ENCODE peak calls at places on chromosomes 2 and 18, in five cellular contexts. One of them, this sample, is unnamed.

GRCh38 chr2:168397629-168398028 is 58.4 kb upstream of the CERS6 start:
- DNase-seq in thyroid gland: no peak
- DNase-seq in body of pancreas: no peak
- DNase-seq in prostate gland: no peak
- DNase-seq in stomach: no peak
- DNase-seq in this sample: no peak

GRCh38 chr2:47016172-47016913 is 100.7 kb upstream of the MCFD2 start:
- DNase-seq in prostate gland: peak; percentile 46
- DNase-seq in body of pancreas: no peak
- DNase-seq in thyroid gland: peak; percentile 79
- DNase-seq in stomach: no peak
- DNase-seq in this sample: no peak

GRCh38 chr18:45829896-45830295 is 4.4 kb downstream of the SIGLEC15 start:
- DNase-seq in thyroid gland: no peak
- DNase-seq in prostate gland: no peak
- DNase-seq in stomach: no peak
- DNase-seq in body of pancreas: no peak
- DNase-seq in this sample: no peak

GRCh38 chr2:225668606-225669266 is 269.2 kb downstream of the NYAP2 start:
- DNase-seq in stomach: no peak
- DNase-seq in body of pancreas: no peak
- DNase-seq in thyroid gland: no peak
- DNase-seq in prostate gland: peak; percentile 35
- DNase-seq in this sample: no peak

GRCh38 chr2:226956659-226957058 is 120.8 kb downstream of the RHBDD1 start:
- DNase-seq in prostate gland: no peak
- DNase-seq in stomach: no peak
- DNase-seq in thyroid gland: no peak
- DNase-seq in body of pancreas: no peak
- DNase-seq in this sample: no peak

GRCh38 chr18:2881490-2882195 is 34.8 kb downstream of the EMILIN2 start:
- DNase-seq in thyroid gland: peak; percentile 98
- DNase-seq in body of pancreas: no peak
- DNase-seq in stomach: no peak
- DNase-seq in prostate gland: no peak
- DNase-seq in this sample: peak; percentile 91

GRCh38 chr18:23949863-23950262 is 64.7 kb upstream of the TTC39C start:
- DNase-seq in stomach: no peak
- DNase-seq in body of pancreas: no peak
- DNase-seq in prostate gland: no peak
- DNase-seq in thyroid gland: no peak
- DNase-seq in this sample: no peak

GRCh38 chr2:240213226-240213475 is 72.7 kb upstream of the OTOS start:
- DNase-seq in prostate gland: no peak
- DNase-seq in body of pancreas: peak; percentile 3
- DNase-seq in stomach: no peak
- DNase-seq in thyroid gland: peak; percentile 74
- DNase-seq in this sample: no peak

GRCh38 chr18:58943896-58944295 is 79.2 kb downstream of the ZNF532 start:
- DNase-seq in prostate gland: no peak
- DNase-seq in thyroid gland: no peak
- DNase-seq in body of pancreas: no peak
- DNase-seq in stomach: no peak
- DNase-seq in this sample: no peak

GRCh38 chr2:207091175-207091574 is 74.6 kb downstream of the KLF7 start:
- DNase-seq in thyroid gland: no peak
- DNase-seq in stomach: peak; percentile 34
- DNase-seq in prostate gland: no peak
- DNase-seq in body of pancreas: no peak
- DNase-seq in this sample: no peak

GRCh38 chr18:46213295-46213694 is 109.1 kb downstream of the HAUS1 start:
- DNase-seq in thyroid gland: no peak
- DNase-seq in prostate gland: no peak
- DNase-seq in body of pancreas: no peak
- DNase-seq in stomach: no peak
- DNase-seq in this sample: no peak

GRCh38 chr2:223734346-223734745 is 103.0 kb downstream of the AP1S3 start:
- DNase-seq in stomach: no peak
- DNase-seq in prostate gland: no peak
- DNase-seq in thyroid gland: no peak
- DNase-seq in body of pancreas: no peak
- DNase-seq in this sample: no peak

GRCh38 chr2:159089543-159089942 is 121.1 kb downstream of the TANC1 start:
- DNase-seq in stomach: no peak
- DNase-seq in thyroid gland: no peak
- DNase-seq in prostate gland: no peak
- DNase-seq in body of pancreas: no peak
- DNase-seq in this sample: no peak

GRCh38 chr2:145715601-145716000 is 1195.7 kb upstream of the ZEB2 start:
- DNase-seq in prostate gland: no peak
- DNase-seq in stomach: no peak
- DNase-seq in thyroid gland: no peak
- DNase-seq in body of pancreas: no peak
- DNase-seq in this sample: no peak

GRCh38 chr18:33757037-33757436 is 179.0 kb downstream of the ASXL3 start:
- DNase-seq in thyroid gland: no peak
- DNase-seq in body of pancreas: no peak
- DNase-seq in prostate gland: no peak
- DNase-seq in stomach: no peak
- DNase-seq in this sample: no peak

DNA sequence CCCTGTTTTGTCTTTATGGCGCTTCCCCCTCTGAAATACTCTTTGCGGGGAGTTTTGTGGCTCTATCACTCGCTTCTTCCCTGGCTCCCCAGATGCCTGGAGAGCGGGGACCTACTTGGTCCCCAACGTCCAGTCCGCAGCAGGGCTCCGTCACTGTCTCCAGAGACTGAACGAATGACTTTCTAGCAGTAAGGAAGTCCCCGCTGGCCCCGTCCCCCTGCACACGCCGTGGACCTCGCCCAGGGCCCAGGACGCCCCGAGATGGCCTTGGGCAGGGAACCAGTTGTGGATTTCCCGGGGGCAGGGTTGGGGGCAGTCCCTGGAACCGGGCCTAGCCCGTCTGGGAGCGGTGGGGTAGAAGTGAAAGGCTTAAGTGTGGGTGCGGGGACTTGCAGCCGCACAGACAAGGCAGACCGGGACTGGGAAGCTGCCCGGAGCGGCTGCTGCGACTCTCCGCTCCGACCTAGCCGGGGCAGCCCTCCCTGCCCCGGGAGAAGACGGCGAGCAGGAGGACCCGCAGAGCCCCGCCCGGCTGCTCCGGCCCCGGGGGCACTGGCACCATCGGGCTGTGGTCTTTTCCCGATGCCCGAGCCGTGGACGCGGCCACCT is 821 bp upstream of the EPHA4 start:
- DNase-seq in prostate gland: peak; percentile 35
- DNase-seq in thyroid gland: peak; percentile 68
- DNase-seq in body of pancreas: peak; percentile 43
- DNase-seq in stomach: peak; percentile 44
- DNase-seq in this sample: no peak
- TF ChIP-seq POLR2A in prostate gland: no peak
- TF ChIP-seq POLR2A in thyroid gland: no peak
- TF ChIP-seq POLR2A in body of pancreas: no peak
- TF ChIP-seq POLR2A in stomach: no peak
- TF ChIP-seq POLR2A in this sample: no peak

GRCh38 chr2:127844973-127845372 is 13.0 kb downstream of the POLR2D start:
- DNase-seq in body of pancreas: no peak
- DNase-seq in stomach: no peak
- DNase-seq in thyroid gland: peak; percentile 66
- DNase-seq in prostate gland: no peak
- DNase-seq in this sample: no peak
- TF ChIP-seq POLR2A in body of pancreas: no peak
- TF ChIP-seq POLR2A in stomach: no peak
- TF ChIP-seq POLR2A in thyroid gland: no peak
- TF ChIP-seq POLR2A in prostate gland: no peak
- TF ChIP-seq POLR2A in this sample: no peak

DNA sequence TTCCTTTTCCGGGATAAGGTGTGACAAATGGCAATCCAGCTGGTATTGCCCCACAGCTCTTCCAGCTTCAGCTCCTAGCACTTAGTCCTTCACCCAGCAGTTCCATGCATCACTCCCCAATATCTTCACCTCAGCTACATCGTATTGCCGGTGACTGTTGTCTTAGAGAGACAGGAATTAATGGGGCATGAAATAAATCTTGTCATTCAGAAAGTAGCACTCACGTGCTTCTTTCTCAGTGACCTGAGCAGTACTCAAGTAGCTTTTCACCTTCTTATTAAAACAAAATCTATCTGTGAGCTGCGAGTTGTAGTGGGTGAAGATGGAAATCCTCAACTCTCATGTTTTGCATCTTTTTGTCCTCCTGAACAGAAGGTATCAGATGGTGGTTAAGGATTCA is 72.8 kb downstream of the PTH2R start:
- DNase-seq in body of pancreas: no peak
- DNase-seq in prostate gland: no peak
- DNase-seq in thyroid gland: no peak
- DNase-seq in stomach: no peak
- DNase-seq in this sample: no peak
- TF ChIP-seq POLR2A in body of pancreas: no peak
- TF ChIP-seq POLR2A in prostate gland: no peak
- TF ChIP-seq POLR2A in thyroid gland: no peak
- TF ChIP-seq POLR2A in stomach: no peak
- TF ChIP-seq POLR2A in this sample: no peak

DNA sequence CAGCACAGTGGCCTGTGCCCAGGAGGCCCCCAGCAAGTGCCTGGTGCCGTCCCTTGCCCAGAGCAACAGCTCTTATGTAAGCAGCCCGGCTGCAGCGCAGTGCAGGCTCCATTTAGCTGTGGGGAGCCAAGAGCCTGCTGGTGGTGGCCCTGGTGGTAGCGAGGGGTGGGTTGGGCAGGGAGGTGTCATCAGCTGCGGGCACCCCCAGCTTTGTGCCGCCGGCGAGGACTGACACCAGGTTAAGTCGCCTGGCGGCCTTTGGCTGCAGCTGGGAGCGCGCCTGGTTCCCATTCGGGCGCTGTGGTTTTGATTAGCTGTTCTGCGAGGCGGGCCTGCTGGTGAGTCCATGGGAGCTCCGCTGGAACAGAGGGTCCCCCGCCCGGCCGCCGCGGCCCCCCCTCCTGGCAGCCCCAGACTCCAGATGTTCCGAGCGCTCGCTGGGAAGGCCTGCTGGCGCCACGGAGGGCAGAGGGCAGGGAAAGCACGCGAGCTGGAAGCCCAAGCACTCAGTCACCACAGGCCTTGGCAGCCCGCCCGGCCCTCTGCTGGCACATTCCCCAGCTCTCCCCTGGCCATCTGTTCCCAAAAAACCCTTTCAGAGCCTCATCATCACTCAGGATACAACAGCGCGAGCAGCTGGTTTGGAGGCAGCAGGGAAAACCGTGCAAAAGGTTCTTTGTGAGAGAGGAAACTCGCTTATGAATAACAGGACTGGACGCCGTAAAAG is 18.4 kb downstream of the ATOH8 start:
- DNase-seq in thyroid gland: peak; percentile 99
- DNase-seq in prostate gland: peak; percentile 90
- DNase-seq in stomach: peak; percentile 98
- DNase-seq in body of pancreas: peak; percentile 96
- DNase-seq in this sample: peak; percentile 99
- TF ChIP-seq POLR2A in thyroid gland: peak; percentile 29
- TF ChIP-seq POLR2A in prostate gland: no peak
- TF ChIP-seq POLR2A in stomach: no peak
- TF ChIP-seq POLR2A in body of pancreas: peak; percentile 46
- TF ChIP-seq POLR2A in this sample: peak; percentile 24

DNA sequence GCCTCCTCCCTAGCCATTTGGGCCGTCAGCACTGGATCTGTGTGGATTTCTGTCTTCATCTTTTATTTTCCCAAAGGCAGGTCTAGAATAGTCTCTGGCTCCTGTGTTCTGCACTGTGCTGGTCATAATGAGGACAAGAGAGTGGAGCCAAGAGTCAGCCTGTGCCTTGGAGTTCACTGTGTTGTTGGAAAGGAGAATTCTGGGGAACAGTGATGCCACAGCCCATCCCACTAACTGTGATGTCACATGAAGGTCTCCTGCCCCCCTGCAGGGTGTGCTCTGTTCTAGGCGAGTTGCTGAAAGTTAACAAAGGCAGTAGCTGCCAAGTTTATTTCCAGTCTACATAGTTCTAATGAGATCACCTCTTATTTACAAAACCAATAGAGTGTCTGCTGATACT is 248.5 kb downstream of the TPGS2 start:
- DNase-seq in stomach: no peak
- DNase-seq in thyroid gland: no peak
- DNase-seq in prostate gland: no peak
- DNase-seq in body of pancreas: no peak
- DNase-seq in this sample: peak; percentile 92
- TF ChIP-seq POLR2A in stomach: no peak
- TF ChIP-seq POLR2A in thyroid gland: no peak
- TF ChIP-seq POLR2A in prostate gland: no peak
- TF ChIP-seq POLR2A in body of pancreas: no peak
- TF ChIP-seq POLR2A in this sample: no peak

GRCh38 chr18:48814490-48815181 is 136.1 kb downstream of the SMAD7 start:
- DNase-seq in body of pancreas: no peak
- DNase-seq in stomach: peak; percentile 14
- DNase-seq in prostate gland: no peak
- DNase-seq in thyroid gland: no peak
- DNase-seq in this sample: no peak

GRCh38 chr18:48815182-48815520 is 135.6 kb downstream of the SMAD7 start:
- DNase-seq in thyroid gland: no peak
- DNase-seq in prostate gland: no peak
- DNase-seq in stomach: no peak
- DNase-seq in body of pancreas: no peak
- DNase-seq in this sample: no peak

GRCh38 chr18:48811401-48811800 is 139.4 kb downstream of the SMAD7 start:
- DNase-seq in thyroid gland: no peak
- DNase-seq in body of pancreas: no peak
- DNase-seq in stomach: no peak
- DNase-seq in prostate gland: no peak
- DNase-seq in this sample: no peak

GRCh38 chr18:48815581-48816324 is 135.0 kb downstream of the SMAD7 start:
- DNase-seq in stomach: no peak
- DNase-seq in prostate gland: no peak
- DNase-seq in thyroid gland: no peak
- DNase-seq in body of pancreas: no peak
- DNase-seq in this sample: no peak

GRCh38 chr18:48813833-48814489 is 136.8 kb downstream of the SMAD7 start:
- DNase-seq in stomach: peak; percentile 31
- DNase-seq in body of pancreas: no peak
- DNase-seq in prostate gland: no peak
- DNase-seq in thyroid gland: no peak
- DNase-seq in this sample: no peak
- TF ChIP-seq POLR2A in stomach: no peak
- TF ChIP-seq POLR2A in body of pancreas: no peak
- TF ChIP-seq POLR2A in prostate gland: no peak
- TF ChIP-seq POLR2A in thyroid gland: no peak
- TF ChIP-seq POLR2A in this sample: no peak